ENCODE peak calls at places on chromosomes 4 and X, in eight cellular contexts. One of them, this sample, is unnamed.

GRCh38 chr4:139866270-139866962 is 200.8 kb downstream of the MGST2 start:
- DNase-seq in uterus: no peak
- DNase-seq in ascending aorta: no peak
- DNase-seq in tibial artery: no peak
- DNase-seq in RWPE2: no peak
- DNase-seq in WERI-Rb-1: no peak
- DNase-seq in pancreas: no peak
- DNase-seq in adrenal gland: no peak
- DNase-seq in this sample: no peak

GRCh38 chrX:1591863-1592127 is 391 bp downstream of the AKAP17A start:
- DNase-seq in RWPE2: no peak
- DNase-seq in adrenal gland: no peak
- DNase-seq in pancreas: no peak
- DNase-seq in tibial artery: no peak
- DNase-seq in WERI-Rb-1: no peak
- DNase-seq in uterus: no peak
- DNase-seq in ascending aorta: no peak
- DNase-seq in this sample: no peak

GRCh38 chr4:91525627-91526026 is 778.1 kb upstream of the GRID2 start:
- DNase-seq in tibial artery: no peak
- DNase-seq in WERI-Rb-1: no peak
- DNase-seq in adrenal gland: no peak
- DNase-seq in uterus: no peak
- DNase-seq in ascending aorta: no peak
- DNase-seq in pancreas: no peak
- DNase-seq in RWPE2: no peak
- DNase-seq in this sample: no peak

GRCh38 chrX:110699109-110699508 is 96.5 kb downstream of the CHRDL1 start:
- DNase-seq in pancreas: no peak
- DNase-seq in tibial artery: peak
- DNase-seq in uterus: no peak
- DNase-seq in RWPE2: no peak
- DNase-seq in adrenal gland: no peak
- DNase-seq in WERI-Rb-1: no peak
- DNase-seq in ascending aorta: no peak
- DNase-seq in this sample: no peak

GRCh38 chr4:21827575-21827974 is 121.0 kb downstream of the KCNIP4 start:
- DNase-seq in WERI-Rb-1: no peak
- DNase-seq in adrenal gland: no peak
- DNase-seq in ascending aorta: no peak
- DNase-seq in uterus: no peak
- DNase-seq in pancreas: no peak
- DNase-seq in tibial artery: no peak
- DNase-seq in RWPE2: no peak
- DNase-seq in this sample: no peak

GRCh38 chr4:140186651-140187315 is 32.8 kb upstream of the MAML3 start:
- DNase-seq in tibial artery: no peak
- DNase-seq in adrenal gland: peak
- DNase-seq in ascending aorta: no peak
- DNase-seq in RWPE2: peak
- DNase-seq in uterus: peak
- DNase-seq in WERI-Rb-1: no peak
- DNase-seq in pancreas: no peak
- DNase-seq in this sample: no peak

GRCh38 chrX:69149466-69150293 is 15.6 kb downstream of the PJA1 start:
- DNase-seq in uterus: no peak
- DNase-seq in adrenal gland: no peak
- DNase-seq in ascending aorta: no peak
- DNase-seq in RWPE2: no peak
- DNase-seq in pancreas: no peak
- DNase-seq in tibial artery: no peak
- DNase-seq in WERI-Rb-1: no peak
- DNase-seq in this sample: no peak

GRCh38 chr4:30720656-30721352 is 635 bp downstream of the PCDH7 start:
- DNase-seq in tibial artery: peak
- DNase-seq in pancreas: peak
- DNase-seq in WERI-Rb-1: peak
- DNase-seq in adrenal gland: peak
- DNase-seq in uterus: peak
- DNase-seq in RWPE2: peak
- DNase-seq in ascending aorta: no peak
- DNase-seq in this sample: no peak

GRCh38 chr4:37879365-37879764 is 11.5 kb upstream of the TBC1D1 start:
- DNase-seq in tibial artery: no peak
- DNase-seq in adrenal gland: no peak
- DNase-seq in pancreas: no peak
- DNase-seq in ascending aorta: no peak
- DNase-seq in WERI-Rb-1: no peak
- DNase-seq in uterus: no peak
- DNase-seq in RWPE2: no peak
- DNase-seq in this sample: no peak

GRCh38 chr4:8279321-8280157 is 10.0 kb downstream of the HTRA3 start:
- DNase-seq in ascending aorta: no peak
- DNase-seq in adrenal gland: no peak
- DNase-seq in tibial artery: no peak
- DNase-seq in pancreas: no peak
- DNase-seq in WERI-Rb-1: no peak
- DNase-seq in uterus: no peak
- DNase-seq in RWPE2: no peak
- DNase-seq in this sample: no peak

GRCh38 chrX:38437093-38437492 is 84.7 kb downstream of the OTC start:
- DNase-seq in WERI-Rb-1: no peak
- DNase-seq in uterus: no peak
- DNase-seq in pancreas: no peak
- DNase-seq in RWPE2: no peak
- DNase-seq in tibial artery: no peak
- DNase-seq in adrenal gland: no peak
- DNase-seq in ascending aorta: no peak
- DNase-seq in this sample: no peak

GRCh38 chr4:172628263-172628662 is 540.3 kb upstream of the GALNT7 start:
- DNase-seq in ascending aorta: no peak
- DNase-seq in adrenal gland: no peak
- DNase-seq in pancreas: no peak
- DNase-seq in WERI-Rb-1: no peak
- DNase-seq in tibial artery: no peak
- DNase-seq in uterus: no peak
- DNase-seq in RWPE2: no peak
- DNase-seq in this sample: no peak

GRCh38 chr4:165393704-165394103 is 14.9 kb downstream of the CPE start:
- DNase-seq in tibial artery: no peak
- DNase-seq in ascending aorta: no peak
- DNase-seq in RWPE2: no peak
- DNase-seq in adrenal gland: no peak
- DNase-seq in pancreas: no peak
- DNase-seq in WERI-Rb-1: no peak
- DNase-seq in uterus: no peak
- DNase-seq in this sample: no peak

GRCh38 chrX:12241026-12241425 is 102.8 kb downstream of the FRMPD4 start:
- DNase-seq in ascending aorta: no peak
- DNase-seq in tibial artery: no peak
- DNase-seq in RWPE2: no peak
- DNase-seq in pancreas: no peak
- DNase-seq in WERI-Rb-1: no peak
- DNase-seq in uterus: no peak
- DNase-seq in adrenal gland: no peak
- DNase-seq in this sample: no peak

GRCh38 chr4:53365121-53365485 is 758 bp downstream of the SCFD2 start:
- DNase-seq in WERI-Rb-1: no peak
- DNase-seq in adrenal gland: no peak
- DNase-seq in uterus: no peak
- DNase-seq in pancreas: no peak
- DNase-seq in tibial artery: no peak
- DNase-seq in ascending aorta: no peak
- DNase-seq in RWPE2: no peak
- DNase-seq in this sample: no peak

GRCh38 chrX:29661290-29661689 is 554.1 kb upstream of the MAGEB2 start:
- DNase-seq in uterus: no peak
- DNase-seq in adrenal gland: no peak
- DNase-seq in tibial artery: no peak
- DNase-seq in pancreas: no peak
- DNase-seq in ascending aorta: no peak
- DNase-seq in RWPE2: no peak
- DNase-seq in WERI-Rb-1: no peak
- DNase-seq in this sample: no peak

GRCh38 chr4:38314663-38315062 is 349.3 kb upstream of the KLF3 start:
- DNase-seq in tibial artery: no peak
- DNase-seq in RWPE2: no peak
- DNase-seq in uterus: no peak
- DNase-seq in WERI-Rb-1: no peak
- DNase-seq in adrenal gland: no peak
- DNase-seq in pancreas: peak
- DNase-seq in ascending aorta: no peak
- DNase-seq in this sample: no peak

GRCh38 chr4:1749826-1750225 is 28.5 kb downstream of the TACC3 start:
- DNase-seq in tibial artery: no peak
- DNase-seq in uterus: no peak
- DNase-seq in ascending aorta: no peak
- DNase-seq in pancreas: no peak
- DNase-seq in WERI-Rb-1: peak
- DNase-seq in adrenal gland: no peak
- DNase-seq in RWPE2: no peak
- DNase-seq in this sample: no peak

GRCh38 chrX:136457303-136457917 is 30.3 kb upstream of the BRS3 start:
- DNase-seq in ascending aorta: no peak
- DNase-seq in uterus: no peak
- DNase-seq in WERI-Rb-1: no peak
- DNase-seq in adrenal gland: no peak
- DNase-seq in RWPE2: no peak
- DNase-seq in pancreas: no peak
- DNase-seq in tibial artery: peak
- DNase-seq in this sample: no peak

GRCh38 chrX:12210196-12210815 is 72.0 kb downstream of the FRMPD4 start:
- DNase-seq in pancreas: no peak
- DNase-seq in tibial artery: peak
- DNase-seq in uterus: peak
- DNase-seq in adrenal gland: no peak
- DNase-seq in WERI-Rb-1: no peak
- DNase-seq in RWPE2: peak
- DNase-seq in ascending aorta: no peak
- DNase-seq in this sample: no peak

GRCh38 chr4:14059006-14059405 is 431.5 kb upstream of the BOD1L1 start:
- DNase-seq in adrenal gland: no peak
- DNase-seq in uterus: no peak
- DNase-seq in tibial artery: no peak
- DNase-seq in RWPE2: no peak
- DNase-seq in pancreas: no peak
- DNase-seq in WERI-Rb-1: no peak
- DNase-seq in ascending aorta: no peak
- DNase-seq in this sample: no peak

GRCh38 chr4:7332216-7333023 is 102.3 kb downstream of the PSAPL1 start:
- DNase-seq in WERI-Rb-1: no peak
- DNase-seq in uterus: peak
- DNase-seq in pancreas: no peak
- DNase-seq in tibial artery: no peak
- DNase-seq in ascending aorta: no peak
- DNase-seq in adrenal gland: peak
- DNase-seq in RWPE2: no peak
- DNase-seq in this sample: peak

DNA sequence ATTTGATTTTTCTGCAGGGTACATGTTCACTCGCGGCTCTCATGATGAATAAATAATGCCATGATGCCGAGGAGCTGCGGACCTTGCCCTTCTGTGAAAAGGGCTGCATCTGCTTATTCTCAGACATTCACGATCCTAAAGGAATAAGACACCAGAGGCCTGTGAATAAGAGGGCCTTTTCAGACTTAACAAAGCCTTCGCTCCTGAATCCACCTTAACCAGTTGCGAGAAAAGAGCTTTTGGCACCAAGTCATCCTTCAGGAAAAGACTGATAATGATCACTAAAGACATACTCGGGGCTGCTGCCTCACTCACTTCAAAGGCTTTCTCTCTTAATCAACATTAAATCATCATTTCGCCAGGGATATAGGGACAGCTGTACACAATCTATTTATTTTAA is 147.5 kb downstream of the FBXO8 start:
- DNase-seq in pancreas: no peak
- DNase-seq in WERI-Rb-1: no peak
- DNase-seq in ascending aorta: no peak
- DNase-seq in tibial artery: no peak
- DNase-seq in RWPE2: no peak
- DNase-seq in uterus: peak
- DNase-seq in adrenal gland: no peak
- DNase-seq in this sample: no peak
- H3K4me3 ChIP-seq in pancreas: no peak
- H3K4me3 ChIP-seq in WERI-Rb-1: peak
- H3K4me3 ChIP-seq in ascending aorta: peak
- H3K4me3 ChIP-seq in tibial artery: peak
- H3K4me3 ChIP-seq in RWPE2: no peak
- H3K4me3 ChIP-seq in uterus: peak
- H3K4me3 ChIP-seq in adrenal gland: no peak
- H3K4me3 ChIP-seq in this sample: peak

GRCh38 chrX:107205770-107206696 is at the start of the genes DNAAF6 and NUP62CL:
- DNase-seq in adrenal gland: peak
- DNase-seq in WERI-Rb-1: peak
- DNase-seq in RWPE2: peak
- DNase-seq in pancreas: peak
- DNase-seq in ascending aorta: peak
- DNase-seq in tibial artery: peak
- DNase-seq in uterus: peak
- DNase-seq in this sample: peak
- TF ChIP-seq CTCF in adrenal gland: no peak
- TF ChIP-seq CTCF in WERI-Rb-1: no peak
- TF ChIP-seq CTCF in RWPE2: no peak
- TF ChIP-seq CTCF in pancreas: no peak
- TF ChIP-seq CTCF in ascending aorta: no peak
- TF ChIP-seq CTCF in tibial artery: no peak
- TF ChIP-seq CTCF in uterus: no peak
- TF ChIP-seq CTCF in this sample: no peak

GRCh38 chrX:31114858-31115257 is 43.0 kb upstream of the FTHL17 start:
- DNase-seq in adrenal gland: no peak
- DNase-seq in uterus: no peak
- DNase-seq in ascending aorta: no peak
- DNase-seq in WERI-Rb-1: no peak
- DNase-seq in pancreas: no peak
- DNase-seq in RWPE2: no peak
- DNase-seq in tibial artery: no peak
- DNase-seq in this sample: no peak

GRCh38 chrX:31110657-31111056 is 38.8 kb upstream of the FTHL17 start:
- DNase-seq in adrenal gland: no peak
- DNase-seq in uterus: no peak
- DNase-seq in ascending aorta: no peak
- DNase-seq in tibial artery: no peak
- DNase-seq in pancreas: no peak
- DNase-seq in WERI-Rb-1: no peak
- DNase-seq in RWPE2: no peak
- DNase-seq in this sample: no peak

GRCh38 chrX:31117195-31117594 is 45.4 kb upstream of the FTHL17 start:
- DNase-seq in RWPE2: no peak
- DNase-seq in ascending aorta: no peak
- DNase-seq in WERI-Rb-1: no peak
- DNase-seq in pancreas: no peak
- DNase-seq in uterus: no peak
- DNase-seq in tibial artery: no peak
- DNase-seq in adrenal gland: no peak
- DNase-seq in this sample: no peak

GRCh38 chrX:31112226-31112999 is 40.6 kb upstream of the FTHL17 start:
- DNase-seq in WERI-Rb-1: no peak
- DNase-seq in ascending aorta: no peak
- DNase-seq in RWPE2: no peak
- DNase-seq in uterus: no peak
- DNase-seq in pancreas: no peak
- DNase-seq in tibial artery: no peak
- DNase-seq in adrenal gland: no peak
- DNase-seq in this sample: no peak
- H3K27ac ChIP-seq in WERI-Rb-1: no peak
- H3K27ac ChIP-seq in ascending aorta: no peak
- H3K27ac ChIP-seq in RWPE2: no peak
- H3K27ac ChIP-seq in uterus: no peak
- H3K27ac ChIP-seq in pancreas: no peak
- H3K27ac ChIP-seq in tibial artery: no peak
- H3K27ac ChIP-seq in adrenal gland: no peak
- H3K27ac ChIP-seq in this sample: no peak

GRCh38 chr4:183540498-183540953 is 35.7 kb downstream of the ING2 start:
- DNase-seq in WERI-Rb-1: no peak
- DNase-seq in tibial artery: no peak
- DNase-seq in pancreas: no peak
- DNase-seq in uterus: no peak
- DNase-seq in adrenal gland: no peak
- DNase-seq in ascending aorta: no peak
- DNase-seq in RWPE2: no peak
- DNase-seq in this sample: no peak
- H3K4me3 ChIP-seq in WERI-Rb-1: no peak
- H3K4me3 ChIP-seq in tibial artery: no peak
- H3K4me3 ChIP-seq in pancreas: no peak
- H3K4me3 ChIP-seq in uterus: no peak
- H3K4me3 ChIP-seq in adrenal gland: no peak
- H3K4me3 ChIP-seq in ascending aorta: no peak
- H3K4me3 ChIP-seq in RWPE2: no peak
- H3K4me3 ChIP-seq in this sample: no peak